ENCODE peak calls at places on chromosomes 6 and 20, in eight cellular contexts. G is endodermal cell; X is brain microvascular endothelial cell; Y is cardiac muscle cell; Q is CD4-positive, alpha-beta memory T cell; H is effector memory CD4-positive, alpha-beta T cell; O is lower lobe of right lung; V is mesendoderm. M is an unnamed sample.

GRCh38 chr20:3987296-3987695 is 28.1 kb downstream of the RNF24 start:
- DNase-seq in H (no peak), O (no peak), Y (no peak), G (no peak), Q (no peak), X (no peak), V (no peak), M (no peak)

GRCh38 chr6:123838612-123839279 is 35.1 kb downstream of the NKAIN2 start:
- DNase-seq in Y (peak; percentile 7), G (peak; percentile 44), Q (no peak), H (no peak), X (no peak), O (no peak), V (peak; percentile 6), M (no peak)

GRCh38 chr6:130293800-130294199 is 71.0 kb upstream of the SAMD3 start:
- DNase-seq in H (no peak), Y (peak; percentile 48), X (peak; percentile 79), Q (peak; percentile 45), O (no peak), V (peak; percentile 88), G (peak; percentile 82), M (no peak)

GRCh38 chr20:10558635-10559187 is 115.1 kb downstream of the JAG1 start:
- DNase-seq in X (peak; percentile 99), Q (peak; percentile 36), G (no peak), V (peak; percentile 29), O (no peak), H (no peak), Y (peak; percentile 32), M (peak; percentile 75)

GRCh38 chr6:44028767-44029166 is 98.5 kb downstream of the MRPL14 start:
- DNase-seq in Q (no peak), H (no peak), O (no peak), X (no peak), G (peak; percentile 40), V (no peak), Y (no peak), M (no peak)

GRCh38 chr6:139981810-139982550 is 607.5 kb upstream of the CITED2 start:
- DNase-seq in Q (no peak), V (peak; percentile 76), O (no peak), Y (peak; percentile 82), X (peak; percentile 71), G (peak; percentile 59), H (no peak), M (no peak)

GRCh38 chr20:52191436-52192295 is at the start of gene ZFP64:
- DNase-seq in V (peak; percentile 83), Q (peak; percentile 82), G (peak; percentile 87), O (peak; percentile 80), H (peak; percentile 54), X (peak; percentile 60), Y (peak; percentile 80), M (peak; percentile 32)

GRCh38 chr6:34242252-34243130 is 5.8 kb downstream of the HMGA1 start:
- DNase-seq in V (no peak), G (no peak), O (peak; percentile 30), H (no peak), X (no peak), Y (no peak), Q (no peak), M (no peak)

GRCh38 chr20:51373713-51374481 is 168.6 kb downstream of the NFATC2 start:
- DNase-seq in G (peak; percentile 77), X (peak; percentile 83), H (no peak), Q (no peak), Y (peak; percentile 73), V (peak; percentile 96), O (no peak), M (no peak)

GRCh38 chr20:9214676-9215075 is 145.8 kb downstream of the PLCB4 start:
- DNase-seq in X (no peak), V (no peak), G (no peak), O (no peak), Y (no peak), H (no peak), Q (no peak), M (no peak)

GRCh38 chr6:41658551-41659069 is 20.3 kb downstream of the MDFI start:
- DNase-seq in V (no peak), O (peak; percentile 16), H (no peak), Q (no peak), X (no peak), G (no peak), Y (no peak), M (no peak)

GRCh38 chr6:167684276-167685104 is 142.2 kb upstream of the AFDN start:
- DNase-seq in O (no peak), Q (no peak), V (no peak), Y (no peak), H (no peak), X (no peak), G (peak; percentile 69), M (no peak)

GRCh38 chr20:53609501-53610445 is 16.1 kb upstream of the ZNF217 start:
- DNase-seq in Y (no peak), O (peak; percentile 75), Q (peak; percentile 90), X (no peak), G (peak; percentile 83), V (peak; percentile 79), H (peak; percentile 65), M (no peak)

GRCh38 chr20:8404912-8405635 is 273.0 kb downstream of the PLCB1 start:
- DNase-seq in H (no peak), Y (no peak), G (no peak), Q (no peak), V (no peak), O (no peak), X (no peak), M (no peak)

GRCh38 chr6:156250593-156250992 is 526.6 kb upstream of the ARID1B start:
- DNase-seq in G (no peak), V (no peak), O (no peak), H (no peak), X (no peak), Y (no peak), Q (no peak), M (no peak)

GRCh38 chr20:49676581-49677291 is 36.9 kb downstream of the B4GALT5 start:
- DNase-seq in H (peak; percentile 33), G (no peak), Y (no peak), V (no peak), Q (peak; percentile 77), O (no peak), X (peak; percentile 34), M (no peak)

GRCh38 chr6:22682979-22683378 is 113.6 kb downstream of the HDGFL1 start:
- DNase-seq in O (no peak), H (no peak), X (no peak), V (no peak), Q (no peak), G (no peak), Y (no peak), M (no peak)

GRCh38 chr6:107572886-107573285 is 83.0 kb downstream of the SOBP start:
- DNase-seq in H (no peak), Y (no peak), G (no peak), O (no peak), V (peak; percentile 72), X (no peak), Q (no peak), M (no peak)

GRCh38 chr20:54219751-54220426 is 12.0 kb downstream of the PFDN4 start:
- DNase-seq in G (no peak), Q (no peak), X (no peak), O (no peak), Y (peak; percentile 32), V (peak; percentile 56), H (no peak), M (no peak)

GRCh38 chr20:17969276-17969883 is 562 bp downstream of the MGME1 start:
- DNase-seq in Q (no peak), V (peak; percentile 86), G (peak; percentile 82), O (peak; percentile 55), Y (peak; percentile 50), H (peak; percentile 29), X (no peak), M (no peak)
- H3K36me3 ChIP-seq in Q (no peaks in the 10 kb centered on the region), V (no peaks in the 10 kb centered on the region), G (peaks cover 24% of the 10 kb centered on the region), O (no peaks in the 10 kb centered on the region), Y (no peaks in the 10 kb centered on the region), H (no peaks in the 10 kb centered on the region), X (no peaks in the 10 kb centered on the region), M (no peaks in the 10 kb centered on the region)

GRCh38 chr6:27159725-27160124 is 87.8 kb upstream of the PRSS16 start:
- DNase-seq in O (no peak), Y (no peak), X (no peak), H (no peak), G (no peak), Q (no peak), V (no peak), M (no peak)

GRCh38 chr6:27156874-27157460 is 90.5 kb upstream of the PRSS16 start:
- DNase-seq in O (no peak), Q (no peak), X (no peak), H (no peak), Y (no peak), G (no peak), V (no peak), M (no peak)

GRCh38 chr6:27158316-27158643 is 89.2 kb upstream of the PRSS16 start:
- DNase-seq in H (no peak), G (no peak), V (no peak), Y (no peak), X (no peak), Q (no peak), O (no peak), M (no peak)

GRCh38 chr6:27157461-27158315 is 89.8 kb upstream of the PRSS16 start:
- DNase-seq in Q (peak; percentile 83), V (peak; percentile 86), X (peak; percentile 90), H (peak; percentile 68), G (peak; percentile 86), Y (peak; percentile 59), O (peak; percentile 73), M (no peak)

GRCh38 chr6:27154696-27155095 is 92.8 kb upstream of the PRSS16 start:
- DNase-seq in H (no peak), O (no peak), G (no peak), Q (peak; percentile 34), Y (no peak), X (no peak), V (no peak), M (no peak)
- H3K36me3 ChIP-seq in H (no peaks in the 10 kb centered on the region), O (no peaks in the 10 kb centered on the region), G (no peaks in the 10 kb centered on the region), Q (no peaks in the 10 kb centered on the region), Y (no peaks in the 10 kb centered on the region), X (no peaks in the 10 kb centered on the region), V (no peaks in the 10 kb centered on the region), M (no peaks in the 10 kb centered on the region)

DNA sequence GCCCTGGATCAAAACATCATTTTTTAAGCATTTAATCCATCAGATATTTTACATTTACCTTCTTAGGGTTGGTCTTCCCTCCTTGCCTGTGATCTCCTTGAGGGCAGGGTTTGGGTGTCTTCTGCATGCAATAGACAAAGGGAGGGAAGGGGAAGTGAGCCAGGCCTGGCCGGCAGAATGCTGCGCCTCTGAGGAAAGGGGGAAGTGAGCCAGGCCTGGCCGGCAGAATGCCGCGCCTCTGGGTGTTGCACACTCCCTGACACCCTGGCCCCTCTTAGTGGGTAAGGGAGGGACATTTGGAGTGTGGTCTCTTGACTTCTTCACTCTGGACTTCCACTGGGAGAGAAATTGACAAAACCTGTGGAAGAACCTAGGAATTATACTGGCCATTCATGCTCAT is 12.4 kb downstream of the PSMF1 start:
- DNase-seq in G (no peak), V (no peak), X (no peak), Q (no peak), H (no peak), O (peak; percentile 80), Y (no peak), M (no peak)
- H3K36me3 ChIP-seq in G (peaks cover 77% of the 10 kb centered on the region), V (peaks cover 7% of the 10 kb centered on the region), X (peaks cover 59% of the 10 kb centered on the region), Q (peaks cover 71% of the 10 kb centered on the region), H (peaks cover 66% of the 10 kb centered on the region), O (peaks cover 92% of the 10 kb centered on the region), Y (peaks cover 48% of the 10 kb centered on the region), M (no peaks in the 10 kb centered on the region)

DNA sequence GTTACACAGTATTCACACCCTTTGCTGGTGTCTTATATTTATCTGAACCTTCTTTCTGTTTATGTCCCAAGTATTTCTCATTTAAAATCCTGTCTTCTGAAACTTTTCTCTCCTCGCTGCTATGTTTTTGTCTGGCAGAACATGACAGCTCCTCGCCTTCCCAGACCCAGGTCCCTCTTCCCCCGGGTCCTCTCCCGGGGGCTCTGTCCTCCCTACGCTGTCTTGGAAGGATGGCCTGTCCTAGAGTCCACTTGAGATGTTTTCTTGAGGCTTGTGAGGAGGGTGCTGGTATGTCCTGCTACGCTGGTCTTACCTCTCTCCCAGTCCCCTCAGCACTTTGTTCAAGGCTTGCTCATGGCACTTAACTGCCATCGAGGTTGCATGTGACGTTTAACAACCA is 6.2 kb downstream of the GID8 start:
- DNase-seq in Y (no peak), X (no peak), G (no peak), O (peak; percentile 2), H (no peak), V (no peak), Q (no peak), M (no peak)
- H3K36me3 ChIP-seq in Y (peaks cover 45% of the 10 kb centered on the region), X (peaks cover 51% of the 10 kb centered on the region), G (peaks cover 85% of the 10 kb centered on the region), O (peaks cover 78% of the 10 kb centered on the region), H (peaks cover 65% of the 10 kb centered on the region), V (peaks cover 17% of the 10 kb centered on the region), Q (peaks cover 64% of the 10 kb centered on the region), M (peaks cover 8% of the 10 kb centered on the region)

M was measured in kidney epithelial cell.